ENCODE peak calls at places on chromosomes 7 and 10, in four cellular contexts. W is naive thymus-derived CD4-positive, alpha-beta T cell; K is GM06990; U is GM23248. O is an unnamed sample.

GRCh38 chr7:1593091-1593866 is 23.4 kb upstream of the PSMG3 start:
- DNase-seq in K (no peak), U (peak), W (no peak), O (no peak)

GRCh38 chr7:64951250-64951848 is 39.5 kb downstream of the ZNF117 start:
- DNase-seq in W (no peak), K (no peak), U (peak), O (no peak)

GRCh38 chr10:111999205-111999914 is 184.2 kb downstream of the GPAM start:
- DNase-seq in U (no peak), W (no peak), K (no peak), O (no peak)

GRCh38 chr10:103676058-103676785 is 179.2 kb downstream of the SH3PXD2A start:
- DNase-seq in U (peak), K (no peak), W (no peak), O (peak)

GRCh38 chr10:125857185-125857760 is 23.8 kb downstream of the DHX32 start:
- DNase-seq in W (no peak), K (no peak), U (peak), O (no peak)

GRCh38 chr7:13800694-13801448 is 188.6 kb downstream of the ETV1 start:
- DNase-seq in W (no peak), K (no peak), U (peak), O (no peak)

GRCh38 chr10:1600861-1601260 is 136.5 kb downstream of the ADARB2 start:
- DNase-seq in K (no peak), W (no peak), U (no peak), O (no peak)

GRCh38 chr10:79059859-79060379 is 8.8 kb upstream of the ZMIZ1 start:
- DNase-seq in K (no peak), U (no peak), W (no peak), O (peak)

GRCh38 chr7:158003441-158004122 is 584.0 kb downstream of the PTPRN2 start:
- DNase-seq in U (no peak), W (no peak), K (no peak), O (no peak)

GRCh38 chr7:33754933-33755928 is 150.1 kb upstream of the BMPER start:
- DNase-seq in W (no peak), K (no peak), U (no peak), O (no peak)

GRCh38 chr7:29287366-29287765 is 92.8 kb downstream of the CHN2 start:
- DNase-seq in W (no peak), U (peak), K (no peak), O (no peak)

GRCh38 chr7:134619627-134620331 is 26.9 kb upstream of the BPGM start:
- DNase-seq in U (peak), W (no peak), K (no peak), O (no peak)

GRCh38 chr7:129225206-129225930 is 538 bp downstream of the AHCYL2 start:
- DNase-seq in U (peak), W (no peak), K (no peak), O (peak)

GRCh38 chr7:28882896-28883470 is 75.1 kb downstream of the TRIL start:
- DNase-seq in W (no peak), K (no peak), U (no peak), O (no peak)

GRCh38 chr10:12844796-12845524 is 156.6 kb downstream of the CCDC3 start:
- DNase-seq in U (peak), W (no peak), K (no peak), O (no peak)

GRCh38 chr10:69572159-69573055 is 815 bp downstream of the NEUROG3 start:
- DNase-seq in U (peak), K (no peak), W (no peak), O (no peak)

GRCh38 chr10:69574571-69574978 is 1.4 kb upstream of the NEUROG3 start:
- DNase-seq in K (no peak), W (no peak), U (no peak), O (no peak)

GRCh38 chr10:69575164-69575722 is 2.0 kb upstream of the NEUROG3 start:
- DNase-seq in U (no peak), W (no peak), K (no peak), O (no peak)

GRCh38 chr10:69571618-69572158 is 1.5 kb downstream of the NEUROG3 start:
- DNase-seq in W (no peak), U (no peak), K (no peak), O (no peak)

DNA sequence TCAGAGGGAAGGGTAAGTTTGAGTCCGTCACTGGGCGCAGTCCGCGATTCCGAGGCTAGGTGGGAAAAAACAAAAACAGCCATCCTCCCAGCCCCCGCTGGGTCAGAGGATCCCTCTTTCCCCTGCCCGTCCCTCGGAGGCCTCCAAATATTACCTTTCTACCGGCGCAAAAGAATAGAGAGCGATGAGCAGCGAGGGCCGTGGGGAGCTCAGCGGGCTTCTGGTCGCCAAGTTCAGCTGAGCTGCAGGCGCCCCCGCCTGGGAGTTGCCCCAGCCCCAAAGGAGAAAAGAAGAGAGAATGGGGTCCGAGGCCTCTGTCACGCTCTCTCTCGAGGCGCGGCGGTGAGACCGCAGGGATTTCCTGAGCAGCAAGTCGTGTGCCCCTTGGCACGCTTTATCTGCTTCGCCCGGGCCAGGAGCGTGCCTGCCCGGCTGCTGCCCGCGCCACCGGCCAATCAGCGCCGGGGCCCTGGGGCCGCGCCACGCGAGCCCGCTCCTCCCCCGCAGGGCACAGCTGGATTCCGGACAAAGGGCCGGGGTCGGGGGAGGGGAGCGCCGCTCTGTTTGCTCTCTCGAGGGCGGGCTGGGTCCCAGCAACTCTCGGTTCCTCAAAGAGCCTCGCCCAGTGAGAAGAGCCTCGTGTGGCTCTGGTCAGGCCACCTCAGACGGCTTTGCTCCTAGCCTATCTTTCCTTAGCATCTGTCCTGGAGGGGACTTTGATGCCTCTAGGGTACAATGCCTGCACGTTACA is at the start of gene NEUROG3:
- DNase-seq in K (peak), U (no peak), W (no peak), O (peak)
- H3K4me3 ChIP-seq in K (no peak), U (no peak), W (peak), O (peak)

GRCh38 chr7:47932466-47933037 is 15.7 kb downstream of the PKD1L1 start:
- DNase-seq in K (no peak), W (no peak), U (no peak), O (no peak)
- H3K4me3 ChIP-seq in K (no peak), W (no peak), U (no peak), O (no peak)

DNA sequence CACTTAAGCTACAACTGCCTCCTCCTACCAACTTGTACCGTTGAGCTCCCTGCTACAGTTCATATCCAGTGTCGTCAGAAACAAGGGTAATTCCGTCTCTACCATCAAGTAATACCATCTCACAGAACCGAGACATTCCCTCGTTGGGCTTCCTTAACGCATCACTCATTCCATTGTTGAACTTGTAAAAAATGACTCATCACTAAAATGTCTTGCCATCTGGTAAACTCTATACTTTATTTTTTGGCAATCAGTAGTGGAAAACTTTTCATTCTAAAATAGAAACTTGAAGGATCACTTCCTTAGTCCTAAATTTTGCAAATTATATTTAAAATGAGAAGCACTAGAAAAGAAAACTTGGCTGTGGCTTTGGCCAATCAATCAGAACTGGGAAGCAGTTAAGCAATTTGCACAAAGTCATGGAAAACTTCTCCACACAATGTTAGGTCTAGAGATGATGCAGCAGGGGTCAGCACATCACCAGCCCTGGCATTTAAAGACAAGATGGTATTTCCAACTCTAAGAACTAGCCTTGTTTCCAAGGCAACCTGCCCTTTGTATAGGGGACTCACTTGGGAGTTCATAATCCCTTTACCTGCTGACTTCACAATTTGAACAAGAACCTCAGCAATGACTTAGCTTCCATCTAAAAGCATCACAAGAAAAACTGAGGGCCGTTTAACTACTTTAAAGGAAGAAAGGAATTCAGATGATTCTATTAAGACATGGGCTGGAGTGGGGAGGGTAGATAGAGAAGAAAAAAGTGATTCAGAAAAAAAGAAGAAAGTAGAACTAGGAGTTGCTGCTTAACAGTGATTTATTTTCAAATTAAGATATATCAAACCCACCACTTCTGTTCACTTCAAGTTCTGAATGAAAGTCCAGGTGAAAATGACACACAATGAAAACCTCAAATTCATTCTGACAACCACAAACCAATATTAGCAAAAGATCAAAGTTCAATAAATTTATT is 288.1 kb downstream of the PARD3 start:
- DNase-seq in U (peak), W (no peak), K (peak), O (no peak)
- H3K4me3 ChIP-seq in U (peak), W (no peak), K (no peak), O (no peak)

GRCh38 chr7:119172043-119172442 is 947.5 kb downstream of the ANKRD7 start:
- DNase-seq in K (no peak), W (no peak), U (no peak), O (no peak)
- H3K4me3 ChIP-seq in K (no peak), W (no peak), U (no peak), O (no peak)

DNA sequence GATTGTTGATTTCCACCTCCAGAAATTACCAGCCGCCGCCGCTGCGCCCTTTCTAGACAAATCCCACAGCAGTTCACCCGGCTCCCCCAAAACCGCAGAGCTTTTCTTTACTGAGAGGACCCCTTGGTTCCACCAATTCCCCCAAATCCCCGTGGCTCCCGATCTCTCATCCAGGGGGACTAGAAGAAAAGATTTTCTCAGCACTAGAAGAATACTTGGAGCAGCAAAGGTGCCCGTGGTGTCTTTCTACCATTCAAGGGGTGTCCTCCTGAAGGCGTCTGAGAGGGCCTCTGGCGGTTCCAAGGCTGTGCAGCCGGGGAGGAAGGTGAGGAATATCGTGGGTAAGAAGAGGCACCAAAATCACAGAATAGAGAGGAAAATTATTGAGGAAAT is 13.5 kb upstream of the HOXA2 start:
- DNase-seq in K (no peak), W (no peak), U (no peak), O (no peak)
- H3K4me3 ChIP-seq in K (no peak), W (no peak), U (no peak), O (peak)

GRCh38 chr10:6091630-6092029 is 2.8 kb downstream of the RBM17 start:
- DNase-seq in K (no peak), W (no peak), U (peak), O (no peak)
- H3K4me3 ChIP-seq in K (no peak), W (no peak), U (no peak), O (peak)

GRCh38 chr10:117162093-117163021 is 24.3 kb upstream of the VAX1 start:
- DNase-seq in U (no peak), W (no peak), K (no peak), O (no peak)

GRCh38 chr10:117161386-117162033 is 23.4 kb upstream of the VAX1 start:
- DNase-seq in U (no peak), W (no peak), K (no peak), O (no peak)

GRCh38 chr10:117164878-117165556 is 26.9 kb upstream of the VAX1 start:
- DNase-seq in K (no peak), U (peak), W (no peak), O (no peak)

GRCh38 chr10:117163954-117164292 is 25.9 kb upstream of the VAX1 start:
- DNase-seq in W (no peak), K (no peak), U (no peak), O (no peak)

DNA sequence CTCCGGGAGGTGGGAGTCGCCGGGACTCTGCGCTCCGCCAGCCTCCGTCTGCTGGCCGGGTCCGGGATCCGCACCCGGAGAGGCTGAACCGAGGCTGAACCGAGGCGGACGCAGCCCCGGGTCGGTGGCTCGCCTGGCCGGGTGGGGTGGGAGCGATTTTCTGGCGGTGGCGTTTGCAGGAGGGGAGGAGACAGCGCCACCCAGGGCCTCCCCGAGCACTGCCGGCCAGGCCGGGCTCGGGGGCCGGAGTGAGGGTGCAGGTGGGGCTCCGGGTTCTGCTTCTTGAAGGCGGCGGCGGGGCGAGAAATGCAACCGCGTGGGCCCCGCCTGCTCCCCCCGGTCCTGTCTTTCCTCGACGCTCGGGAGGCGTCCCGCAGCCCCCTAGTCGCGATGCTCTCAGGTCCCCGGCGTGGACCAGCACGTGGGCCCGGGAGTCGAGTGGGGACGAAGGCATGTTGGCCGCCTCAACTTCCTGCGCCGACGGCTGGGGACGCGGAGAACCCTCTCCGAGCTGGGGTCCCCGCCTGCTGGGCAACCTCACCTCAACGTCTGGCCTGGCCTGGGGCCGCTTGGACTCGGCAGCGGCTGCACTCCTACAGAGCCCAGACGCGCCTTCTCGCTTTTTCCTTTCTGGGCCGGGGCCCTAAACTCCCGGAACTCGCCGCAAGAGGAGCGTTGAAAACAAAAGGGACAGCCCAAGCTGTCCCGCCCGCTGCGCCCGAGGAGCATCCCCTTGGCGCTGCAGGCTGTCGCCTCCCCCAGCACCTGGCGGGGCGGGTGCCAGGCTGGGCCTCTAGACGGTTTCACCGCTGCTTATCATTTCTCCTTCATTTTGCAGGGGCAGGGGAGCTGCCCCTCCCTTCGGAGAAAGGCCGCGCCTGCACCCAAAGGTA is 25.2 kb upstream of the VAX1 start:
- DNase-seq in W (no peak), U (peak), K (no peak), O (no peak)
- H3K4me3 ChIP-seq in W (no peak), U (no peak), K (no peak), O (peak)

GRCh38 chr10:8738987-8739386 is 684.5 kb downstream of the GATA3 start:
- DNase-seq in W (no peak), K (no peak), U (no peak), O (no peak)
- H3K4me3 ChIP-seq in W (no peak), K (no peak), U (no peak), O (no peak)

DNA sequence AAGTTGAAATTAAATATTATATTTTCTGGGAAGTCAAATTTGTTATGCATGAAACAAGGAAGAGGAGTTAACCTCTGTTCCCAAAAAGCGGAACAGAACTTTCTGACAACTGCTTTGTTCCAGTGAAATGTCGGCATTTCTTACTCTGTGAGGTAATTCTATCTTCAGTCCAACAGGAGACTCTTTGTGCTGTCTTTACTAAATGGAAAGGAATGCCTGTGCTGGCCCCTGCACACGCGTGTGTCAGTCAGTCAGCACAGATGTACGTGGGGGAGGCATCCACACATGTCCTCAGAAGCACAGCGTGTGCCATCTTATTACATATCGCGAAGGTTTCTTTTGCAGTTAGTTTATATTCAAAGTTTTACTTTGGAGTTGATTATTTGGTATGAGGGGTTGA is 37.5 kb downstream of the NET1 start:
- DNase-seq in W (no peak), K (no peak), U (peak), O (no peak)
- H3K4me3 ChIP-seq in W (no peak), K (no peak), U (peak), O (peak)

O was measured in psoas muscle.